ENCODE peak calls at places on chromosome 16, in five cellular contexts. Y is GM12878, T is HCT116, U is H1, N is SK-N-SH. G is an unnamed sample.

GRCh38 chr16:1941162-1941923 is 1.7 kb downstream of the MSRB1 start:
- DNase-seq in N (peak), U (no peak), T (no peak), Y (no peak), G (no peak)

GRCh38 chr16:15749371-15749770 is 99.3 kb downstream of the NDE1 start:
- DNase-seq in U (no peak), T (no peak), N (no peak), Y (no peak), G (no peak)

GRCh38 chr16:166375-167116 is 768 bp downstream of the HBM start:
- DNase-seq in U (no peak), N (no peak), T (no peak), Y (no peak), G (no peak)

GRCh38 chr16:4994719-4995434 is 36.7 kb downstream of the SEC14L5 start:
- DNase-seq in T (no peak), Y (no peak), N (no peak), U (no peak), G (no peak)

GRCh38 chr16:1613728-1614225 is 1.6 kb downstream of the CRAMP1 start:
- DNase-seq in Y (no peak), T (no peak), U (no peak), N (no peak), G (no peak)

GRCh38 chr16:21656795-21657768 is 4.7 kb upstream of the IGSF6 start:
- DNase-seq in U (no peak), Y (peak), T (peak), N (peak), G (no peak)

GRCh38 chr16:19110537-19111391 is 3.0 kb upstream of the ITPRIPL2 start:
- DNase-seq in N (no peak), Y (no peak), T (no peak), U (no peak), G (no peak)

GRCh38 chr16:73071131-73071940 is 23.4 kb upstream of the ZFHX3 start:
- DNase-seq in U (no peak), T (no peak), Y (no peak), N (peak), G (no peak)

GRCh38 chr16:29680180-29680598 is 1.2 kb downstream of the QPRT start:
- DNase-seq in N (no peak), Y (no peak), T (no peak), U (no peak), G (no peak)

GRCh38 chr16:46972971-46973456 is 460 bp downstream of the DNAJA2 start:
- DNase-seq in Y (no peak), N (peak), U (no peak), T (no peak), G (no peak)

DNA sequence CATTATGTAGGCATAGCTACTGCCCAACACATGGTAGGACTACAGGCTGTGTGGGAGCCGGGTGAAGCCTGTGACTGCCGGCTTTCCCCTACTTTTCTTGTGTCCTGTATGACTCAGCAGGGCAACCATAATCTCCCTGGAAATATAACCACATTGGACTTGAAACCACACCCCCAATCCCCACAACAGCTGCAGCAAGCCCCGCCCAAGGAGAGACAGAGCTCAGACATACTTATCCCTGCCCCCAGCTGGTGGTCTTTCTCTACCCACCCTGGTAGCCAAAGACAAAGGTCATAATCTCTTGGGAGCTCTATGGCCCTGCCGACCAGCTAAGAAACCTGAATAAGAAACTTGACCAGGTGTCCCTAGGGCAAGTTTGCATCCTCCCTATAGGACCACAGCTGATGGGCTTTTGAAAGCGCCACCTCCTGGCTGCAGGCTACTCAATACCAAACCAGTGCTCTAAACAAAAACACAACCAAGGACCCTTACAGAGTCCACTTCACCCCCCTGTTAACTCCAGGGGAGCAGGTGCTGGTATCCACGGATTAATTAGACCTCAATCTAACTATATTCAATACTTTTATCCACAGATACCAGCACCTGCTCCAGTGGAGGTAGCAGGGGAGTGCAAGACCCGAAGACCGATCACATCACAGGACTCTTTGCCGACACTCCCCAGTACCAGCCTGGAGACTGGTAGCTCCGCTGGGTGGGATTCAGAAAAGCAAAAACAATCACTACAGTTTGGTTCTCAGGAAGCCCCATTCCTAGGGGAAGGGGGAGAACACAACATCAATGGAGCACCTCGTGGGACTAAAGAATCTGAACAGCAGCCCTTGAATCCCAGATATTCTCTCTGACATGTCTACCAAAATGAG is 91.2 kb downstream of the IRX5 start:
- DNase-seq in T (peak), Y (no peak), N (no peak), U (peak), G (no peak)
- TF ChIP-seq CTCF in T (peak), Y (no peak), N (peak), U (peak), G (peak)

GRCh38 chr16:3259097-3259496 is 2.7 kb upstream of the MEFV start:
- DNase-seq in U (no peak), N (no peak), T (no peak), Y (no peak), G (no peak)
- TF ChIP-seq SIN3A in U (no peak), N (no peak), T (no peak), Y (no peak), G (no peak)

GRCh38 chr16:88453217-88453531 is at the start of gene ZFPM1:
- DNase-seq in N (no peak), T (no peak), Y (no peak), U (no peak), G (no peak)
- TF ChIP-seq POLR2AphosphoS5 in N (no peak), T (peak), Y (no peak), U (no peak), G (no peak)

GRCh38 chr16:89906141-89907025 is 12.3 kb upstream of the MC1R start:
- DNase-seq in T (no peak), U (no peak), Y (no peak), N (no peak), G (no peak)
- TF ChIP-seq CTCF in T (no peak), U (no peak), Y (no peak), N (no peak), G (no peak)

DNA sequence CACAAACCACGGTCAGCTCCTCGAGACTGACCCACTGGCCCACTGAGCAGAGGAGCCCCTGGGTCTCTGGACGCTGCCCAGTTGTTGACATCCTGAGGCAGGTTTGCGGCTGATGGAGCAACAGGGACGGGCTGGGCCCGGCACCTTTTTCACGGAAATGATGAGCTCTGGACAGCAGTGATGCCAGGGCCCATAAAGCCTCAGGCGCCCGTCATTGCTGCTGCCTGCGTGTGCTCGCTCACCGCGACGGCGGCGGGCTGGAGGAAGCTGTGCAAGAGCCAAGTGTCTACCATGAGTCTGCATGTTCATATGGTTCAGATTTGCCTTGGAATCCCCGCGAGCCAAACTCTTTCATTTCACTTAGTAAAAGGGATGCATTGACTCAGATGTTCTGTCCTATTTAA is 30.8 kb upstream of the CRISPLD2 start:
- DNase-seq in Y (no peak), T (no peak), N (peak), U (no peak), G (no peak)
- TF ChIP-seq SIN3A in Y (no peak), T (no peak), N (no peak), U (no peak), G (no peak)

DNA sequence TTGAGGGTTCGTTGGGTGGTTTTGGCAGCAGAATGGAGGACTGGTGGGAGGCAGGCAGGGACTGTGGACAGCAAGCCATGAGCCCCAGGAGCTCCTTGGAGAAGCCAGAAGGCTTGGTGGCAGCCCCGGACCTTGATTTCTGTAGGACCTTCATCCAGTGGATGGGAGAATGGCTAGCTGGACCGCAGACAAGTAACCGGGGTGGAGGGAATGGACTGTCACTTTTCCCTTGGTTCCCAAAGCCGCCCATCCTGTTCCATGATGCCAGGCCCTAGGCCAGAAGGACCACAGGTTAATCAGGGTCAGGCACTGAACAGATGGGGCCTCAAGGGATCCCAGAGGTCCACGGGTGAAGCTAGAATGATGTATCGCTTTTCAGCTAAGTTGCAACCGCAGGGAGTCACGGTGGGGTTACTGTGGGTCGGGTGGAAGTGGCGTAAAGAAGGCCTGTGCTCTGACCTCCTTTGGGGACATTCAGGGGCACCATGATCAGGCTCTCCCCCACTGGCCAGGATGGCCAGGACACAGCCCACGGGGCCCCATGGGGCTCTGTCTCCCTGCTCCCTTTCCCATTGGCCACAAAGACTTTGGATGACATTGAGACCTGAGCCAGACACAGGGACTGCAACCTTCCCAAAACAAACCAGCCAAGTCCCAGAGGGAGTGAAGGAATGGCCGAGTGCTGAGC is 66.9 kb upstream of the MRTFB start:
- DNase-seq in N (no peak), Y (no peak), T (no peak), U (no peak), G (no peak)
- TF ChIP-seq POLR2AphosphoS5 in N (no peak), Y (no peak), T (no peak), U (no peak), G (no peak)

DNA sequence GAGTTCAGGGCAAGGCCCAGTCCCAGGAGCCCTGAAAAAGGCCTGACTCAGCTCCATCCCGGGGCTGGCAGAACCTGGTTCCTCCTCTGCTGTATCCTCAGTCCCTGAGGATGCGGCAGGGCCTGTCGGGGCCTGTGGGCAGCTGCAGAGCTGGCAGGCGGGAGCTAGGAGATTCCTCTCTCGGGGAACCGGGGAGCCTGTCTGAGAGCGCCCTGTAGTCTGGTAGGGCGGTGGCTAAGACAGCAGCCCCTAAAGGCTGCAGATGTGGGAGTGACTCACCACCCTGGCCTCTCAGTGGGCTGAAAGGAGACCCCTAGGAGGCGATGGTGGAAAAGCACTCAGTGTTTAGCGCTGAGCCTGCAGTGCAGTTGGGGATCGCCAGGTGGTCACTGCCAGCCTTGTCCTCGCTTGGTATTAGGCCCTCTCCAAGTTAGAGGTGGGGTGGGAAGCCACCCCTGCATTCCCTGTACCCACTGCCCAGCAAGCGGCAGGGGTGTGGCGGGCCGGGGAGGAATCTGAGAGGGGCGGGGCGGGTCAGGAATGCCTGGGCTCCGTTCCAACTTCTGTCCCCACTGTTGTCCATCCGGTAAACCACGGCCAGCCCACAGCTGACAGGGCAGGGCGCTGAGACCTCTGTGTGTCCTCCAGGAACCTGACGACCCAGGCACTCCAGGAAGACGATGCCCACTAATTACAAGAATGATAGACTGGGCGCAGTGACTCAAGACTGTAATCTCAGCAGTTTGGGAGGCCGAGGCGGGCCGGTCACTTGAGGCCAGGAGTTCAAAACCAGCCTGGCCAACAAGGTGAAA is 29.5 kb upstream of the CDH1 start:
- DNase-seq in Y (no peak), U (peak), N (no peak), T (peak), G (no peak)
- TF ChIP-seq CTCF in Y (no peak), U (peak), N (no peak), T (peak), G (no peak)

DNA sequence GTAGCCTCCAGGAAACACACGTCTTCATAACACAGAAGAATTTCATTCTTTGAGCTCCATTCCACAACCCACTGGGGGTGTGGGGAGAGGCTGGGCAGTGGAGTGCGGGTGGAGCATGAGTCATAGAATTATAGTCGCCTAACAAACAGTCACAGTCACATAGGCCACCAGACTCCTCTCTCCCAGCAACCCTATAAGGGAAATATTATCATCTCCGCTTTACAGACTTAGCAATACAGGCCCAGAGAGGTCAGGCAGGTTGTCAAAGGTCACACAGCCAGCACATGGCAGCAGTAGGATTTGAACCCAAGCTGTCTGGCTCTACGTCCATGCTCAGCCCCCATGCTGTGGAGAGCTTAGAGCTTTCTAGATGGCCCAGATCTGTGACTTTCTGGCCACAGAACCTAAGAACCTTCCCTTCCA is 10.6 kb upstream of the LITAF start:
- DNase-seq in Y (no peak), U (no peak), T (no peak), N (no peak), G (no peak)
- TF ChIP-seq SIN3A in Y (no peak), U (no peak), T (no peak), N (no peak), G (no peak)

DNA sequence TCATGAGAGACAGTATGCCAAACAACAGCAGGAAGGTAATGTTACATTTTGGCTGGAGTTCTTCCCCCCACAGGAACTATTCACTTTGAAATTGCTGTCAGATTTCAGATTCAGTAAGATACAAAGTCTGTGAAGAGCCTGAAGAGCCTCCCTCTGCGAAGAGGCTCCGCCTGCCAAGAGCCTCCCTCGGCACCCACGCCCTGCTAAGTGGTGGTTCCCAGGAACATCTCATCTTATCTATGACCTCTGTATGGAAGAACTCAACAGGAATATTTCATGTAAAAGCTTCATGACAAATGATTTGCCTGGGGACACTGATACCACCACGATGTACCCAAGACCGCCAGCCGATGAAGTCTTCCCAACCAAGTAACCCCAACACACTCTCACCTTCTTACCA is 3.2 kb downstream of the ZC3H7A start:
- DNase-seq in T (no peak), Y (no peak), N (no peak), U (no peak), G (no peak)
- TF ChIP-seq POLR2AphosphoS5 in T (no peak), Y (no peak), N (no peak), U (no peak), G (no peak)

DNA sequence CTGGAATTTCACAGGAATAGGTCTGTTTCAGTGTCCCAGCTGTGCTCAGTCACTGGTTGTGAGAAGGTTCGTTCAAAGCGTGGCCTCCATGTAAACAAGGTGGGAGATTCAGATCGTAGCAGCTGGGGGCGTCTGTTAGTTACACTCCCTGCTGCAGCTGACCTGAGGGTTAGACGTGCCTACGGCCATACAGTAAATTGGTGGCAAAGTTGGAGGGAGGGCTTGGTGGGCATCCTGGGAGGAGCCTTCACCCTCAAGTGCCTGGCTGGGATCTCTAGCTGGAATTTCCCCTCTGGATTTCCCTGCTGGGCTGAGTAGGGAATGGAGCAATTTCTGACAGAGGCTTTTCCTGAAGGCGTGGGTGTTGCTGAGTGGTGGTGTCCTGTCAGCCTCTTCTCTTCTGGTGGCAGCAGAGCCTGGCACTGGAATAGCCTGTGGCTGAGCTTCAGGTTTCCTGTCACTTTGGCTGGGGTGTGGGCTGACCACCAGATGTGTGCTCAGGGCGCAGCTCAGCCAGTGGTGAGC is 6.4 kb downstream of the FCSK start:
- DNase-seq in U (no peak), T (no peak), N (peak), Y (no peak), G (no peak)
- TF ChIP-seq CTCF in U (no peak), T (no peak), N (no peak), Y (no peak), G (no peak)